ENCODE peak calls at places on chromosome 4, in eight cellular contexts. R is activated CD8-positive, alpha-beta memory T cell treated with anti-CD3 and anti-CD28 coated beads for 24 hours; D is activated CD4-positive, alpha-beta T cell treated with anti-CD3 and anti-CD28 coated beads for 36 hours; P is GM23248; N is iris pigment epithelial cell; M is left kidney; Q is ecto neural progenitor cell; H is dorsolateral prefrontal cortex. E is an unnamed sample.

GRCh38 chr4:80077639-80078038 is 4.6 kb upstream of the ANTXR2 start:
- DNase-seq in R (no peak), H (no peak), M (no peak), N (peak), P (peak), Q (no peak), D (peak), E (no peak)

GRCh38 chr4:118287691-118288090 is 65.1 kb downstream of the PRSS12 start:
- DNase-seq in M (no peak), P (no peak), Q (no peak), R (no peak), D (no peak), N (peak), H (no peak), E (no peak)

GRCh38 chr4:186765138-186765537 is 41.5 kb upstream of the FAT1 start:
- DNase-seq in M (peak), H (no peak), Q (peak), P (peak), R (no peak), N (peak), D (no peak), E (no peak)

GRCh38 chr4:130478406-130478805 is 1382.5 kb downstream of the C4orf33 start:
- DNase-seq in D (no peak), P (peak), N (peak), H (no peak), M (no peak), R (no peak), Q (no peak), E (no peak)

GRCh38 chr4:15853345-15853744 is 75.2 kb downstream of the CD38 start:
- DNase-seq in Q (no peak), M (no peak), D (no peak), N (no peak), R (no peak), P (no peak), H (no peak), E (no peak)

GRCh38 chr4:41098093-41098492 is 116.2 kb downstream of the APBB2 start:
- DNase-seq in M (no peak), D (no peak), H (no peak), R (no peak), Q (no peak), N (peak), P (no peak), E (no peak)

GRCh38 chr4:948101-948935 is 16.1 kb downstream of the TMEM175 start:
- DNase-seq in H (peak), Q (no peak), R (no peak), N (no peak), D (no peak), M (no peak), P (no peak), E (no peak)

GRCh38 chr4:164488114-164488513 is 265.8 kb upstream of the SMIM31 start:
- DNase-seq in Q (no peak), D (no peak), N (no peak), H (no peak), P (no peak), R (no peak), M (peak), E (no peak)

GRCh38 chr4:35506161-35506560 is 738.2 kb downstream of the ARAP2 start:
- DNase-seq in M (no peak), Q (no peak), N (no peak), P (no peak), R (no peak), H (no peak), D (no peak), E (no peak)

GRCh38 chr4:803884-804283 is 22.0 kb downstream of the CPLX1 start:
- DNase-seq in P (no peak), R (no peak), M (no peak), H (no peak), Q (no peak), N (no peak), D (no peak), E (no peak)

GRCh38 chr4:188262464-188262863 is 123.2 kb downstream of the TRIML1 start:
- DNase-seq in R (no peak), Q (no peak), D (no peak), M (no peak), N (peak), H (no peak), P (no peak), E (no peak)

GRCh38 chr4:109821186-109821585 is 5.6 kb downstream of the GAR1 start:
- DNase-seq in Q (no peak), N (no peak), P (no peak), M (no peak), R (no peak), H (no peak), D (no peak), E (no peak)

GRCh38 chr4:123443401-123444297 is 47.1 kb downstream of the SPRY1 start:
- DNase-seq in H (no peak), M (peak), R (no peak), Q (no peak), N (peak), D (peak), P (no peak), E (no peak)

GRCh38 chr4:108483077-108483476 is 137.3 kb upstream of the RPL34 start:
- DNase-seq in P (no peak), M (no peak), H (no peak), Q (no peak), R (peak), N (peak), D (peak), E (no peak)

GRCh38 chr4:181802207-181802606 is 441.0 kb upstream of the TENM3 start:
- DNase-seq in Q (no peak), H (no peak), D (no peak), M (no peak), R (no peak), N (no peak), P (no peak), E (no peak)

GRCh38 chr4:139595989-139596679 is 40.1 kb upstream of the SETD7 start:
- DNase-seq in P (peak), H (no peak), M (no peak), D (no peak), Q (no peak), R (no peak), N (peak), E (no peak)

GRCh38 chr4:186695392-186695791 is 28.3 kb downstream of the FAT1 start:
- DNase-seq in N (no peak), D (no peak), M (no peak), H (no peak), P (no peak), Q (no peak), R (no peak), E (no peak)

GRCh38 chr4:65071532-65071931 is 598.8 kb downstream of the EPHA5 start:
- DNase-seq in D (no peak), M (no peak), H (no peak), P (no peak), N (no peak), R (no peak), Q (no peak), E (no peak)

GRCh38 chr4:74900862-74901261 is 32.1 kb upstream of the PARM1 start:
- DNase-seq in D (no peak), P (no peak), R (no peak), M (no peak), H (no peak), Q (no peak), N (no peak), E (no peak)

GRCh38 chr4:86091201-86091600 is 268.7 kb downstream of the MAPK10 start:
- DNase-seq in D (no peak), H (no peak), P (peak), Q (no peak), M (no peak), N (peak), R (no peak), E (no peak)

GRCh38 chr4:89283226-89283974 is 24.2 kb downstream of the GPRIN3 start:
- DNase-seq in H (peak), R (no peak), P (peak), Q (no peak), D (peak), M (no peak), N (peak), E (no peak)

GRCh38 chr4:25953740-25954139 is 39.7 kb downstream of the SMIM20 start:
- DNase-seq in D (no peak), M (peak), R (no peak), Q (peak), N (peak), P (peak), H (no peak), E (no peak)